ENCODE peak calls at places on chromosomes 4 and X, in five cellular contexts. K, H, R, G and O are unnamed samples. For H3K4me1, the result is how much of the 10 kb centered on the place peaks cover.

GRCh38 chr4:98928131-98928504 is 815 bp downstream of the EIF4E start:
- DNase-seq in K (peak), H (peak), R (peak), G (peak), O (peak)

GRCh38 chrX:108257556-108257955 is 166.0 kb downstream of the ATG4A start:
- DNase-seq in K (no peak), H (no peak), R (no peak), G (no peak), O (no peak)

GRCh38 chr4:58767598-58767997 is 1657.4 kb upstream of the IGFBP7 start:
- DNase-seq in K (no peak), H (no peak), R (no peak), G (no peak), O (no peak)

GRCh38 chrX:54358424-54359211 is 772 bp upstream of the WNK3 start:
- DNase-seq in K (peak), H (peak), R (peak), G (peak), O (peak)

GRCh38 chrX:134604701-134605271 is 53.5 kb downstream of the PLAC1 start:
- DNase-seq in K (peak), H (no peak), R (no peak), G (peak), O (peak)

GRCh38 chrX:13398073-13398823 is 78.4 kb upstream of the ATXN3L start:
- DNase-seq in K (peak), H (no peak), R (peak), G (peak), O (peak)

GRCh38 chrX:46634577-46634976 is 61.0 kb downstream of the CHST7 start:
- DNase-seq in K (no peak), H (no peak), R (no peak), G (peak), O (no peak)

GRCh38 chr4:52957220-52957686 is 95.1 kb downstream of the RASL11B start:
- DNase-seq in K (no peak), H (no peak), R (no peak), G (peak), O (peak)

GRCh38 chr4:7693711-7694110 is 245.9 kb downstream of the AFAP1 start:
- DNase-seq in K (no peak), H (no peak), R (peak), G (no peak), O (no peak)

GRCh38 chr4:24054910-24055309 is 165.1 kb upstream of the PPARGC1A start:
- DNase-seq in K (no peak), H (no peak), R (no peak), G (no peak), O (no peak)

GRCh38 chr4:26206981-26207380 is 113.8 kb upstream of the RBPJ start:
- DNase-seq in K (no peak), H (no peak), R (no peak), G (no peak), O (no peak)

GRCh38 chrX:54042609-54043010 is 1.7 kb downstream of the PHF8 start:
- DNase-seq in K (peak), H (peak), R (peak), G (peak), O (peak)

GRCh38 chr4:51870441-51871188 is 27.7 kb downstream of the DCUN1D4 start:
- DNase-seq in K (no peak), H (no peak), R (no peak), G (peak), O (no peak)

GRCh38 chrX:154412468-154412867 is 1.1 kb downstream of the TAFAZZIN start:
- DNase-seq in K (no peak), H (peak), R (no peak), G (peak), O (peak)

GRCh38 chr4:136651278-136651667 is 881.0 kb downstream of the PCDH18 start:
- DNase-seq in K (no peak), H (no peak), R (no peak), G (no peak), O (no peak)

GRCh38 chr4:37825943-37826281 is 574 bp upstream of the PGM2 start:
- DNase-seq in K (no peak), H (no peak), R (no peak), G (no peak), O (no peak)

GRCh38 chrX:8755813-8756212 is 23.9 kb upstream of the ANOS1 start:
- DNase-seq in K (no peak), H (no peak), R (no peak), G (no peak), O (no peak)

GRCh38 chr4:10893417-10893816 is 208.8 kb upstream of the CLNK start:
- DNase-seq in K (no peak), H (peak), R (no peak), G (no peak), O (no peak)

GRCh38 chr4:141686146-141686775 is 49.9 kb downstream of the IL15 start:
- DNase-seq in K (no peak), H (no peak), R (no peak), G (peak), O (no peak)

GRCh38 chr4:98094118-98094517 is 49.2 kb downstream of the STPG2 start:
- DNase-seq in K (no peak), H (no peak), R (no peak), G (no peak), O (no peak)

GRCh38 chrX:53288173-53288572 is 6.8 kb upstream of the IQSEC2 start:
- DNase-seq in K (peak), H (peak), R (peak), G (no peak), O (peak)

GRCh38 chrX:100615015-100615414 is 21.6 kb downstream of the TSPAN6 start:
- DNase-seq in K (peak), H (peak), R (no peak), G (peak), O (no peak)

GRCh38 chrX:119156241-119156640 is 28.6 kb upstream of the KIAA1210 start:
- DNase-seq in K (no peak), H (no peak), R (no peak), G (peak), O (no peak)

GRCh38 chr4:78616046-78616498 is 64.5 kb downstream of the ANXA3 start:
- DNase-seq in K (no peak), H (no peak), R (no peak), G (peak), O (no peak)

GRCh38 chrX:103919336-103919682 is 43.1 kb upstream of the TMSB15B start:
- DNase-seq in K (no peak), H (peak), R (no peak), G (peak), O (no peak)

GRCh38 chr4:87872043-87872442 is 39.3 kb downstream of the MEPE start:
- DNase-seq in K (no peak), H (no peak), R (no peak), G (no peak), O (no peak)

GRCh38 chr4:12729384-12729783 is 754.8 kb downstream of the RAB28 start:
- DNase-seq in K (no peak), H (peak), R (no peak), G (peak), O (no peak)

GRCh38 chrX:103513067-103513466 is 6.2 kb downstream of the RAB40A start:
- DNase-seq in K (no peak), H (no peak), R (no peak), G (no peak), O (no peak)

GRCh38 chr4:14169460-14169859 is 541.9 kb upstream of the BOD1L1 start:
- DNase-seq in K (no peak), H (no peak), R (no peak), G (peak), O (no peak)

GRCh38 chr4:142874684-142875083 is 28.6 kb upstream of the INPP4B start:
- DNase-seq in K (no peak), H (no peak), R (no peak), G (no peak), O (no peak)

GRCh38 chr4:119299221-119300071 is 22.5 kb downstream of the FABP2 start:
- DNase-seq in K (no peak), H (peak), R (no peak), G (peak), O (no peak)

GRCh38 chrX:37470711-37471110 is 100.8 kb upstream of the LANCL3 start:
- DNase-seq in K (no peak), H (no peak), R (no peak), G (no peak), O (no peak)

GRCh38 chrX:37472836-37473235 is 98.6 kb upstream of the LANCL3 start:
- DNase-seq in K (no peak), H (no peak), R (no peak), G (no peak), O (no peak)

GRCh38 chrX:37474478-37474877 is 97.0 kb upstream of the LANCL3 start:
- DNase-seq in K (no peak), H (no peak), R (no peak), G (no peak), O (no peak)

DNA sequence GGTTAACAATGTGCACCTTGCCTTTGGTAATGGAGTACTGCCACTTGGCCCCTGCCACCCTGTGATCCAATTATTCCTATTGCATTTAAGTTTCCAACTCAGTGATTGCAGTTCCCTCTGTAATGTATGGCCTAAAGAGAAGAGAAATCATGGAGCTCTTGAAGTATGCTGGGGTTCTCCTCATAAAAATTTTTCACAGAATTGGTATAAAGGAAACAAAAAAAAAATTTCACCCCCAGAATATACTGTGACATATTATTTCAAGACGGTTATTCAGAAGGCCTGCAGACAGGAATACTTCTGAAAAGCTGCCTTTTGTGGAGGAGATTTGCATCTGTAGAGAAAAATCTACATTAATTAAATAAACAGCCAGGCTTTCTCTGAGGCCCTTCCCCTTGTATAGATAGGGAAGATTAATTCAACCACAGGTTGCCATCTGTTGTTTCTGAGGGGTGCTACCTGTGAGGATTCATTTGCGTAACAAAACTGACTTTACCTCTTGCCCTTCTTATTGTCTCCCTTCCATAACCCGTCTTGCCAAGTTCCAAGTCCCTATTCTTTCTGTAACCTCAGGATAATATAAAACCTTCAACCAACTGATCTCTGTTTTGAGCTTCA is 94.8 kb upstream of the LANCL3 start:
- DNase-seq in K (no peak), H (no peak), R (no peak), G (no peak), O (no peak)
- H3K27ac ChIP-seq in K (no peak), H (no peak), R (no peak), G (no peak), O (no peak)

DNA sequence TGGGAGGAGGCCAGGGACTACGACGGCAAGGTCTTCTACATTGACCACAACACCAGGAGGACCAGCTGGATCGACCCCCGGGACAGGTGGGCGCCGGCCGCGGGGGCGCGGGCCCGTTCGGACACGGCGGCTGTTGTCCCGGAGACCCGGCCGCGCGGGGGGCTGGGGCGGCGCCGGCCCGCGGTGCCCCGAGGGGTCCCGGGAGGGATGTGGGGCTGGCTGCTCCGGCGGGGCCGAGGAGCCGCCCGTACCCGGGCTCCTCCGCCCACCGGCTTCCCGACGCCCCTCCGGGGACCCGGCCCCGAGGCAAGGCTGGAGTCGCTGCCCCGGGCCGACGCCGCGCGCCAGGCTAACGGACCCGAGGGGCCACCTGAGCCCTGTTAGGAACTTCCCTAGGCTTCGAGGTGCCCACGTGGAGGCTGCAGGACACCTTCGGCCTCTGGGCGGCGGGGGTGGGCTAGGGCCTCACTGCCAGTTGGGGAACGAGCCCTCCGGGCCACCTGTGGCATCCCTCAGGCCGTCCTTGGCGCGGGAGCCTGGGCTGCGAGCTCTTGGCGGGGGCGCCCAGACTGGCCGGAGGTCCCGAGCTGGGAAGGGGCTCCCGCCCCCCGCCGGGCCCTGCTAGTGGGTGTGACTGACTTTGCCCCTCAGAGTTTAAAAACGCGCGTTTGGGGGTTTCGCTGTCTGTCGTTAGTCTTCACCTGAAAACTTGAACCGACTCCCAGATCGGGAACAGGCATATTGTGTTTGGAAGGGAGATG is 660 bp downstream of the WWC2 start:
- DNase-seq in K (peak), H (no peak), R (peak), G (peak), O (peak)
- H3K4me1 ChIP-seq in K (under half), H (under half), R (under half), G (under half), O (under half)

DNA sequence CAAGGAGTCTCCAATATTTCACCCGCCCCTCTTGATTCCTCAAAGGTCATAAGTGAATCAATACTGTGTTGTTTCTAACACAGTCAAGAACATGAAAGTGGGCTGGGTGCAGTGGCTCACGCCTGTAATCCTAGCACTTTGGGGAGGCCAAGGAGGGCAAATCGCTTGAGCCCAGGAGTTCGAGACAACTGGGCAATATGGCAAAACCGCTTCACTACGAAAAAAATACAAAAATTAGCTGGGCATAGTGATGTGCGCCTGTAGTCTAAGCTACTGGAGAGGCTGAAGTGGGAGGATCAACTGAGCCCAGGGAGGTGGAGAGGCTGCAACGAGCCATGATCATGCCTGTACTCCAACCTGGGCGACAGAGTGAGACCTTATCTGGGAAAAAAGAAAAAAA is 3.4 kb downstream of the ACSL1 start:
- DNase-seq in K (no peak), H (no peak), R (no peak), G (no peak), O (no peak)
- H3K27ac ChIP-seq in K (no peak), H (no peak), R (no peak), G (no peak), O (peak)

GRCh38 chr4:139555073-139555704 is 830 bp downstream of the SETD7 start:
- DNase-seq in K (peak), H (peak), R (peak), G (peak), O (peak)
- H3K4me1 ChIP-seq in K (under half), H (half or more), R (under half), G (under half), O (under half)

DNA sequence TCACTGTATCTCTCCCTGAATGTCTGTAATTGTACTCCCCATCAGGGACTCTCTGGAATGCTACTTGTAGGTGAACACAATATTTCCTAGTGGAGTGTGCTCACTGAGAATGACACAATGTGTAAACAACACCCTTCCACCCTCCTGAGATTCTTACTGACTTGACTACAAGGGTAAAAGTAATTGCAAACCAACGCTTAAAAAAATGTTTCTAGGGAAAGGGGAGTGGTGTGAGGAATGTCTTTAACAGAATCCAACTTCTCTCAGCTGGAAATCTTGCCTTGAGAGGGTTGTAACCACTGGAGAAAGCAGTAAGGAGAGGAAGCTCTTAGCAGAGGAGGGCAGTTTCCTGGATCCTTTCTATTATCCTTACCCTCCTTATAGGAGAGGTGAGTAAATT is 5.1 kb upstream of the RAPGEF2 start:
- DNase-seq in K (no peak), H (no peak), R (no peak), G (no peak), O (no peak)
- H3K27ac ChIP-seq in K (no peak), H (no peak), R (no peak), G (no peak), O (no peak)

GRCh38 chr4:3387943-3388348 is 53.8 kb upstream of the HGFAC start:
- DNase-seq in K (peak), H (no peak), R (peak), G (peak), O (peak)

GRCh38 chr4:3385719-3386440 is 55.9 kb upstream of the HGFAC start:
- DNase-seq in K (no peak), H (no peak), R (peak), G (no peak), O (no peak)

GRCh38 chr4:3384771-3385701 is 56.7 kb upstream of the HGFAC start:
- DNase-seq in K (peak), H (peak), R (peak), G (no peak), O (peak)

GRCh38 chr4:3387154-3387942 is 54.4 kb upstream of the HGFAC start:
- DNase-seq in K (peak), H (no peak), R (peak), G (no peak), O (peak)

DNA sequence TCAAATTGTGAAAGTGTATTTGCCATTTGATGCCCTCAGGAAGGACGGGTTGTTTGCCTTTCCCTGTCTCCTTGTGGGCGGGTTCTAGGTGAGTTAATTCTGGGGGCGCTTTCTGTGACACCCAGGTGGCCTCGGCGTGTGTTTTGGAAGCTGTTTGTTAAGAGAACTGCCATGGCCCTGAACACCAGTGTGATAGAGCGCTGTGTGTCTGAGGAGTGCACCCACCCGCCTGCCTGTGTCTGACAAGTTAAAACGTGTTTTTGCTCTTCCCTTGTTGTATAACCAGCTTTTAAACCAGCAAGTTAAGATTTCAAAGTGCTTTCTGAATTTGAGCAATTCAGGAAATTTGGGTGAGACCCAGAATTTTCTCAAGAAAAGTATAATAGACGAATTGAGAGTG is 55.3 kb upstream of the HGFAC start:
- DNase-seq in K (peak), H (no peak), R (peak), G (no peak), O (no peak)
- H3K4me1 ChIP-seq in K (under half), H (under half), R (under half), G (under half), O (under half)

GRCh38 chr4:35710343-35710742 is 534.0 kb downstream of the ARAP2 start:
- DNase-seq in K (no peak), H (no peak), R (no peak), G (no peak), O (no peak)
- H3K27ac ChIP-seq in K (no peak), H (no peak), R (no peak), G (no peak), O (no peak)

GRCh38 chr4:1112821-1113182 is 562 bp downstream of the RNF212 start:
- DNase-seq in K (no peak), H (no peak), R (no peak), G (no peak), O (no peak)
- H3K4me1 ChIP-seq in K (under half), H (under half), R (under half), G (under half), O (under half)

DNA sequence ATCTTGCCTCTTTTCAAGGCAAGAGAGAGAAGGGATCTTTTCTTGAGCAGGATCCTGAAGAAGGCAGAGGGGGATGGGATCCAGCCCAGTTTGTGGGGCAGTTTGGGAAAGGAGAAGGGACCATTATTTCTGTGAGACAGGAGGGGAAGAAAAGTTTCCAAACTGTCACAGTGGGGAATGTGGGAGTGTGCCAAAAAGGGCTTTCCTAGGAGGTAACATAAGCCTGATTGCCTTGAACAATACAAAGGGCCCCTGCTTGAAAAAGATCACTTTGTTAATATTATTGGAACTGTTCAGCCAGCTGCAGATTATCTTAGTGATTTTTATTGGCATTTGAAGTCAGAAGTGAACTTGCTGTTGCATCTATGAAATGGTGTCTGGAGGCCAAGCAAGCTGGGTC is 55.2 kb downstream of the MTM1 start:
- DNase-seq in K (no peak), H (no peak), R (no peak), G (no peak), O (no peak)
- H3K27ac ChIP-seq in K (no peak), H (no peak), R (no peak), G (no peak), O (no peak)